ENCODE peak calls at places on chromosome 20, in four cellular contexts. One of them, this sample, is unnamed. For H3K4me1, the result is how much of the 10 kb centered on the place peaks cover.

GRCh38 chr20:63580796-63581461 is 6.9 kb upstream of the HELZ2 start:
- DNase-seq in A549: peak
- DNase-seq in astrocyte: peak
- DNase-seq in psoas muscle: no peak
- DNase-seq in this sample: no peak

GRCh38 chr20:35000922-35001595 is 45.4 kb downstream of the MYH7B start:
- DNase-seq in psoas muscle: peak
- DNase-seq in astrocyte: no peak
- DNase-seq in A549: no peak
- DNase-seq in this sample: no peak

GRCh38 chr20:24742436-24742835 is 206.6 kb upstream of the CST7 start:
- DNase-seq in astrocyte: no peak
- DNase-seq in psoas muscle: no peak
- DNase-seq in A549: no peak
- DNase-seq in this sample: no peak

GRCh38 chr20:41174373-41174772 is 37.0 kb downstream of the PLCG1 start:
- DNase-seq in psoas muscle: peak
- DNase-seq in A549: no peak
- DNase-seq in astrocyte: no peak
- DNase-seq in this sample: no peak

GRCh38 chr20:60851826-60852704 is 400.0 kb upstream of the CDH4 start:
- DNase-seq in A549: peak
- DNase-seq in psoas muscle: no peak
- DNase-seq in astrocyte: no peak
- DNase-seq in this sample: no peak

GRCh38 chr20:24492031-24492607 is 22.7 kb downstream of the SYNDIG1 start:
- DNase-seq in astrocyte: no peak
- DNase-seq in psoas muscle: no peak
- DNase-seq in A549: peak
- DNase-seq in this sample: no peak

GRCh38 chr20:14312001-14312400 is 25.4 kb downstream of the FLRT3 start:
- DNase-seq in astrocyte: no peak
- DNase-seq in A549: no peak
- DNase-seq in psoas muscle: no peak
- DNase-seq in this sample: no peak

GRCh38 chr20:21002486-21002885 is 103.7 kb downstream of the LINC00237 start:
- DNase-seq in astrocyte: no peak
- DNase-seq in A549: no peak
- DNase-seq in psoas muscle: no peak
- DNase-seq in this sample: no peak

GRCh38 chr20:32487381-32487780 is 97.8 kb downstream of the NOL4L start:
- DNase-seq in psoas muscle: no peak
- DNase-seq in A549: no peak
- DNase-seq in astrocyte: no peak
- DNase-seq in this sample: no peak

GRCh38 chr20:25284131-25284601 is 36.3 kb downstream of the PYGB start:
- DNase-seq in psoas muscle: no peak
- DNase-seq in astrocyte: no peak
- DNase-seq in A549: no peak
- DNase-seq in this sample: no peak

GRCh38 chr20:39069976-39070375 is 107.8 kb downstream of the DHX35 start:
- DNase-seq in A549: no peak
- DNase-seq in astrocyte: no peak
- DNase-seq in psoas muscle: no peak
- DNase-seq in this sample: no peak

GRCh38 chr20:59033616-59034165 is 1.6 kb upstream of the ATP5F1E start:
- DNase-seq in psoas muscle: no peak
- DNase-seq in astrocyte: no peak
- DNase-seq in A549: no peak
- DNase-seq in this sample: no peak
- H3K27ac ChIP-seq in psoas muscle: no peak
- H3K27ac ChIP-seq in astrocyte: no peak
- H3K27ac ChIP-seq in A549: no peak
- H3K27ac ChIP-seq in this sample: no peak

GRCh38 chr20:3111995-3112394 is 27.5 kb upstream of the AVP start:
- DNase-seq in astrocyte: no peak
- DNase-seq in psoas muscle: no peak
- DNase-seq in A549: no peak
- DNase-seq in this sample: no peak
- H3K4me1 ChIP-seq in astrocyte: under half
- H3K4me1 ChIP-seq in psoas muscle: under half
- H3K4me1 ChIP-seq in A549: under half
- H3K4me1 ChIP-seq in this sample: under half

DNA sequence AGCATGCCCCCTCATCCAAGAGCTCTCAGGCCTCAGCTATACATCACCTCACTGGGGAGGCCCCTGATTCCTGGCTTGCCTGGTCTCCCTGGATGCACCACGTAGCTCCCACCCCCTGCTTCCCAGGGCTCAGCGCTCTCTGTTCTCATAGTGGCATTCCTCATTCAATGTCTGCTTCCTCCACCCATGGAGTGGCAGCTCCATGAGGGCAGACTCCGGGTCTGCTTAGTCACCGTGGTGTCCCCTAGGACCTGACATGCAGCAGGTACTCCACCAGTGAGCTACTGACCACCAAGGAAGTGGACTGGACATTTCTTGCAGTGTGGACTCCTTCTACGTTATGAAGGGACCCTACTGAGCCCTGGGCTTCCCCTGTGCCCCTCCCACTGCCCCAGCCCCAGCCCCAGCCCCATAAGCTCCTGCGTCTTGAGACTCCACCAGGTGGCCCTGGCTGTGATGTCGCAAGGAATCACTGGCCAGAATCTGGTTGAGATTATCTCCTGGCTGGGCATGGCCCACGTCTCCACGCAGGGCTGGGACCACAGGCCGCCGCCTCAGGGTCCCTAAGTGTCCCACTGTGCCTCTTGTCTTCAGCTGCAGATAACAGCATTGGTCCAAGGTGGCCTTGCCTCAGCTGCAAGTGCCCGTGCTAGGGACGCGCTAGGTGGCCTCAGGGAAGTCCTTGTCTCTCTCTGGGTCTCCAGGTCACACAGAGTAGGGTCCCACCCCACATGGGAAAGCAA is 26.7 kb downstream of the CEBPB start:
- DNase-seq in A549: no peak
- DNase-seq in psoas muscle: no peak
- DNase-seq in astrocyte: no peak
- DNase-seq in this sample: no peak
- H3K27ac ChIP-seq in A549: no peak
- H3K27ac ChIP-seq in psoas muscle: no peak
- H3K27ac ChIP-seq in astrocyte: no peak
- H3K27ac ChIP-seq in this sample: no peak

DNA sequence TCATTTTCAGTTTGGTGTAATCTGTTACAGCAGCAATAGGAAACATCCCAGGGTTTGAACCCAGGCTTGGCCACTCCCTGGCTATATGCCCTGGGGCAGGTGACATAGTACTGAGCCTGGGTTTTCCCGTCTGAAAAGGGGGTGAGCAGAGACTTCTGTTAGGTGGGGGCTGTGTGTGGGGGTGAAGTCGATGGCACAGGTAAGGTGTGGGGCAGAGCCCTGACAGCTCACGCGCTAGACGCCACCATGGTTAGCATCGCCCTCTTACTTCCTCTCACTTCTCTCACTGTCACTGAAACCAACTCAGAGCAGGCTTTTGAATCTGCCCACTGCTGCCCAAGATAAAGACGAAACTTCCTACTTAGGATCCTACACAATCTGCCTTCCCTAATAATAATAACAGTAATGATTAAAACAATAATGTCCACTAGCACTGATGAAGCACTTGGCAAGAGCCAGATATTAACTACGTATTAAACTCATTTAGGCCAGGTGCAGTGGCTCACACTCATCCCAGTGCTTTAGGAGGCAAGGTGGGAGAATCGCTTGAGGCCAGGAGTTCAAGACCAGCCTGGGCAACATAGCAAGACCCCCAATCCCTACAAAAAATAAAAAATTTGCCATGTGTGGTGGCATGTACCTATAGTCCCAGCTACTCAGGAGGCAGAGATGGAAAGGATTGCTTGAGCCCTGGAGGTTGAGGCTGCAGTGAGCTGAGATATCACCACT is 117.9 kb upstream of the PTPN1 start:
- DNase-seq in astrocyte: no peak
- DNase-seq in psoas muscle: no peak
- DNase-seq in A549: no peak
- DNase-seq in this sample: no peak
- H3K4me1 ChIP-seq in astrocyte: under half
- H3K4me1 ChIP-seq in psoas muscle: half or more
- H3K4me1 ChIP-seq in A549: half or more
- H3K4me1 ChIP-seq in this sample: under half

This sample was measured in SJSA1.